ENCODE peak calls at places on chromosomes 5 and 9, in nine cellular contexts. E, O, K, D, J, U, V, C and Y are unnamed samples.

GRCh38 chr9:110081395-110081794 is 126.6 kb downstream of the C9orf152 start:
- DNase-seq in O (no peak), U (no peak), V (no peak), D (no peak), K (peak; percentile 68), C (no peak), J (peak; percentile 29), E (no peak), Y (no peak)

GRCh38 chr9:124012368-124013262 is 1.0 kb downstream of the LHX2 start:
- DNase-seq in E (no peak), D (no peak), C (no peak), K (no peak), U (no peak), V (no peak), J (no peak), O (no peak), Y (no peak)

GRCh38 chr5:169426674-169427250 is 125.8 kb upstream of the SLIT3 start:
- DNase-seq in K (no peak), C (no peak), J (no peak), D (no peak), V (no peak), O (no peak), E (no peak), U (no peak), Y (no peak)

GRCh38 chr9:79610019-79610760 is 38.4 kb downstream of the TLE4 start:
- DNase-seq in V (no peak), K (peak; percentile 56), C (no peak), J (no peak), D (no peak), U (no peak), O (no peak), E (no peak), Y (no peak)

GRCh38 chr9:72396247-72397091 is 31.5 kb upstream of the ZFAND5 start:
- DNase-seq in K (peak; percentile 53), C (no peak), J (no peak), E (no peak), U (no peak), V (no peak), D (peak; percentile 28), O (no peak), Y (no peak)

GRCh38 chr5:124234022-124234899 is 512.2 kb downstream of the ZNF608 start:
- DNase-seq in K (no peak), J (no peak), D (no peak), V (no peak), U (no peak), C (no peak), E (no peak), O (no peak), Y (no peak)

GRCh38 chr9:37916471-37917314 is 12.8 kb upstream of the SLC25A51 start:
- DNase-seq in O (no peak), C (no peak), K (no peak), E (no peak), V (no peak), U (no peak), J (no peak), D (no peak), Y (no peak)

GRCh38 chr5:78797945-78798731 is 149.6 kb upstream of the LHFPL2 start:
- DNase-seq in O (no peak), D (no peak), C (no peak), J (no peak), E (no peak), K (peak; percentile 30), V (no peak), U (no peak), Y (no peak)

GRCh38 chr5:90347462-90347861 is 62.1 kb downstream of the CETN3 start:
- DNase-seq in D (no peak), V (no peak), E (no peak), U (no peak), O (no peak), K (no peak), J (no peak), C (no peak), Y (no peak)

GRCh38 chr5:61523072-61523471 is 191.0 kb downstream of the ZSWIM6 start:
- DNase-seq in E (no peak), J (no peak), U (no peak), C (no peak), K (no peak), V (no peak), O (no peak), D (no peak), Y (no peak)

GRCh38 chr9:35689601-35690446 is at the start of gene TPM2:
- DNase-seq in E (peak; percentile 78), U (peak; percentile 71), J (peak; percentile 87), D (peak; percentile 70), O (peak; percentile 65), K (peak; percentile 90), V (peak; percentile 31), C (no peak), Y (no peak)

GRCh38 chr9:136575626-136576268 is 29.9 kb upstream of the NOTCH1 start:
- DNase-seq in E (peak; percentile 15), V (no peak), C (no peak), U (no peak), O (peak; percentile 34), D (no peak), K (no peak), J (no peak), Y (no peak)

GRCh38 chr5:107853696-107854095 is 183.0 kb upstream of the EFNA5 start:
- DNase-seq in D (no peak), V (no peak), C (no peak), O (no peak), J (no peak), E (no peak), U (no peak), K (no peak), Y (no peak)

GRCh38 chr9:16824545-16825041 is 45.9 kb downstream of the BNC2 start:
- DNase-seq in J (no peak), U (no peak), V (no peak), E (no peak), C (no peak), K (no peak), D (no peak), O (no peak), Y (no peak)

GRCh38 chr9:16828335-16829281 is 41.9 kb downstream of the BNC2 start:
- DNase-seq in O (peak; percentile 34), U (peak; percentile 32), C (no peak), V (peak; percentile 24), D (no peak), E (peak; percentile 41), J (peak; percentile 28), K (peak; percentile 65), Y (peak; percentile 61)

GRCh38 chr9:16821344-16821743 is 49.1 kb downstream of the BNC2 start:
- DNase-seq in U (no peak), O (no peak), J (no peak), K (no peak), V (no peak), E (no peak), C (no peak), D (no peak), Y (no peak)

GRCh38 chr9:16825971-16826370 is 44.5 kb downstream of the BNC2 start:
- DNase-seq in V (no peak), J (no peak), C (no peak), O (no peak), D (no peak), K (peak; percentile 76), U (no peak), E (no peak), Y (no peak)

DNA sequence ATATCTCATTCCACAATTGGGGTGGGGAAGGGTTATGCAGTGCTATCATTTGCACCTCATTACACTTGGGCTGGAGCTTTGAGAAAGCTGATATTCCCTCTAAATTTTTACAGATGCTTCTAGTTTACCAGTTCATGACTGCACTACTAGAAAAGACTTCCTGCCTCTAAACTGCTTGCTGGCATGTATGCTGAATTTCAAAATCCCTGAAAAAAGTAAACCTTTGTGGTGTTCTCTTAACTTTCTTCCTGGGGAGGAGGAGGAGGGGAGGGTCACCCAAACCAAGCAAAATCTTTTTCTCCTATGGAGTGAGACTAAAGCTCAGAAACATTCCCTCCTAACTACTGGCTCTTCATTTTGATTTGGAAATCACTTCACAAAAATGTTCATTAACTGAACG is 45.1 kb downstream of the BNC2 start:
- DNase-seq in O (no peak), K (peak; percentile 55), E (no peak), V (no peak), J (no peak), U (no peak), C (no peak), D (no peak), Y (no peak)
- H3K4me1 ChIP-seq in O (peaks cover 3% of the 10 kb centered on the region), K (peaks cover 61% of the 10 kb centered on the region), E (peaks cover 6% of the 10 kb centered on the region), V (peaks cover 12% of the 10 kb centered on the region), J (peaks cover 16% of the 10 kb centered on the region), U (peaks cover 2% of the 10 kb centered on the region), C (peaks cover 30% of the 10 kb centered on the region), D (peaks cover 6% of the 10 kb centered on the region), Y (no peaks in the 10 kb centered on the region)

DNA sequence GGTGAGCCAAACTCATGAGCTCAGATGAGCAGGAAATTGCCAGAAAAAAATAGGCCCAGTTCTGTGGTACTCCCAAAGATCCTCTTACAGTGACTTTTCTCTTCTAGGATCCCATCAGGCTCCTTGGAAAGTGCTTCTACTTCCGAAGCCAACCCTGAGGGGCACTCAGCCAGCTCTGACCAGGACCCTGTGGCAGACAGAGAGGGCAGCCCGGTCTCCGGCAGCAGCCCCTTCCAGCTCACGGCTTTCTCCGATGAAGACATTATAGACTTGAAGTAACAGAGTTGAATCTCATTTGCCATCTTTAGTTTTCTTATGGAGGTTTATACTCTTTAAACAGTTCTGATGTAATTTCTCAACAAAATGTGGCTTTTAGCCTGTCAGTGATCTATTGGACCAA is 4.0 kb upstream of the SLC2A8 start:
- DNase-seq in E (no peak), V (no peak), O (no peak), U (no peak), J (no peak), K (no peak), C (no peak), D (no peak), Y (no peak)
- H3K27ac ChIP-seq in E (no peak overlapping the region), V (no peak overlapping the region), O (no peak overlapping the region), U (no peak overlapping the region), J (no peak overlapping the region), K (no peak overlapping the region), C (no peak overlapping the region), D (no peak overlapping the region), Y (no peak overlapping the region)

GRCh38 chr9:106883626-106884190 is 20.7 kb downstream of the ZNF462 start:
- DNase-seq in V (no peak), C (no peak), J (no peak), D (no peak), U (no peak), O (no peak), E (no peak), K (peak; percentile 36), Y (no peak)
- H3K4me1 ChIP-seq in V (peaks cover 3% of the 10 kb centered on the region), C (peaks cover 41% of the 10 kb centered on the region), J (peaks cover 67% of the 10 kb centered on the region), D (peaks cover 59% of the 10 kb centered on the region), U (peaks cover 91% of the 10 kb centered on the region), O (no peaks in the 10 kb centered on the region), E (peaks cover 46% of the 10 kb centered on the region), K (peaks cover 30% of the 10 kb centered on the region), Y (no peaks in the 10 kb centered on the region)

GRCh38 chr5:145347026-145347616 is 488.0 kb downstream of the PRELID2 start:
- DNase-seq in J (no peak), K (peak; percentile 75), E (no peak), D (no peak), V (no peak), C (no peak), O (no peak), U (no peak), Y (no peak)

GRCh38 chr5:145345883-145346282 is 489.3 kb downstream of the PRELID2 start:
- DNase-seq in O (no peak), J (no peak), D (no peak), U (no peak), E (no peak), V (no peak), C (no peak), K (peak; percentile 15), Y (no peak)

GRCh38 chr5:145340099-145340498 is 495.0 kb downstream of the PRELID2 start:
- DNase-seq in O (no peak), E (no peak), K (no peak), V (no peak), U (no peak), C (no peak), J (no peak), D (no peak), Y (no peak)

GRCh38 chr5:145341842-145342241 is 493.3 kb downstream of the PRELID2 start:
- DNase-seq in U (no peak), O (no peak), J (no peak), E (no peak), C (no peak), K (peak; percentile 16), D (no peak), V (no peak), Y (no peak)
- H3K27ac ChIP-seq in U (no peak overlapping the region), O (no peak overlapping the region), J (no peak overlapping the region), E (no peak overlapping the region), C (no peak overlapping the region), K (no peak overlapping the region), D (no peak overlapping the region), V (no peak overlapping the region), Y (no peak overlapping the region)